ENCODE peak calls at places on chromosomes 13 and 19, in seven cellular contexts. G, T, D, N, J, U and H are unnamed samples.

GRCh38 chr13:51625555-51626345 is 41.5 kb downstream of the WDFY2 start:
- DNase-seq in G (no peak), T (no peak), D (no peak), N (no peak), J (no peak), U (no peak), H (no peak)

GRCh38 chr13:80408270-80408669 is 67.3 kb upstream of the SPRY2 start:
- DNase-seq in G (no peak), T (no peak), D (no peak), N (peak; percentile 47), J (peak; percentile 30), U (no peak), H (no peak)

GRCh38 chr19:39413903-39414608 is 1.6 kb downstream of the PLEKHG2 start:
- DNase-seq in G (no peak), T (peak; percentile 28), D (no peak), N (no peak), J (peak; percentile 59), U (no peak), H (peak; percentile 67)

GRCh38 chr19:27392027-27392632 is 1820.8 kb downstream of the UQCRFS1 start:
- DNase-seq in G (no peak), T (no peak), D (no peak), N (peak; percentile 18), J (no peak), U (no peak), H (no peak)

GRCh38 chr19:16199275-16199932 is 1.7 kb downstream of the AP1M1 start:
- DNase-seq in G (no peak), T (no peak), D (no peak), N (no peak), J (no peak), U (no peak), H (no peak)

GRCh38 chr19:7355151-7355845 is 6.6 kb downstream of the ARHGEF18 start:
- DNase-seq in G (no peak), T (peak; percentile 59), D (no peak), N (no peak), J (no peak), U (no peak), H (peak; percentile 42)

GRCh38 chr13:113769881-113770280 is 10.9 kb downstream of the TMEM255B start:
- DNase-seq in G (no peak), T (no peak), D (no peak), N (no peak), J (no peak), U (no peak), H (no peak)

GRCh38 chr19:42253245-42254082 is 1.5 kb downstream of the ERF start:
- DNase-seq in G (no peak), T (peak; percentile 26), D (peak; percentile 73), N (peak; percentile 75), J (peak; percentile 87), U (peak; percentile 20), H (peak; percentile 68)

GRCh38 chr13:71290963-71291937 is 575.8 kb downstream of the DACH1 start:
- DNase-seq in G (no peak), T (peak; percentile 1), D (no peak), N (no peak), J (no peak), U (peak; percentile 77), H (peak; percentile 20)

GRCh38 chr19:46818812-46819211 is 30.4 kb upstream of the SLC1A5 start:
- DNase-seq in G (no peak), T (peak; percentile 33), D (no peak), N (peak; percentile 43), J (peak; percentile 65), U (no peak), H (no peak)

GRCh38 chr19:35213678-35214632 is 14.6 kb downstream of the FAM187B start:
- DNase-seq in G (no peak), T (peak; percentile 64), D (no peak), N (no peak), J (no peak), U (peak; percentile 33), H (no peak)

GRCh38 chr19:33667141-33667540 is 45.4 kb downstream of the CHST8 start:
- DNase-seq in G (no peak), T (no peak), D (no peak), N (no peak), J (no peak), U (no peak), H (no peak)

GRCh38 chr19:2820112-2820702 is 539 bp downstream of the ZNF554 start:
- DNase-seq in G (no peak), T (no peak), D (peak; percentile 35), N (peak; percentile 48), J (peak; percentile 47), U (no peak), H (peak; percentile 28)

GRCh38 chr19:3950871-3951861 is 18.3 kb downstream of the NMRK2 start:
- DNase-seq in G (no peak), T (no peak), D (no peak), N (no peak), J (no peak), U (peak; percentile 22), H (no peak)

GRCh38 chr19:40610396-40611064 is 9.4 kb downstream of the LTBP4 start:
- DNase-seq in G (no peak), T (no peak), D (no peak), N (peak; percentile 35), J (no peak), U (no peak), H (no peak)

GRCh38 chr13:99959127-99959529 is 12.4 kb downstream of the ZIC5 start:
- DNase-seq in G (no peak), T (no peak), D (no peak), N (no peak), J (no peak), U (no peak), H (no peak)

GRCh38 chr13:27403252-27403678 is 21.2 kb upstream of the GTF3A start:
- DNase-seq in G (no peak), T (peak; percentile 65), D (no peak), N (no peak), J (peak; percentile 63), U (no peak), H (peak; percentile 66)

GRCh38 chr13:95112883-95113282 is 188.4 kb downstream of the ABCC4 start:
- DNase-seq in G (no peak), T (no peak), D (no peak), N (no peak), J (no peak), U (no peak), H (no peak)

GRCh38 chr19:14127176-14127575 is 9.2 kb downstream of the ASF1B start:
- DNase-seq in G (no peak), T (no peak), D (no peak), N (no peak), J (no peak), U (no peak), H (no peak)

GRCh38 chr19:29806098-29806866 is 5.5 kb upstream of the CCNE1 start:
- DNase-seq in G (no peak), T (peak; percentile 44), D (no peak), N (peak; percentile 71), J (peak; percentile 63), U (no peak), H (peak; percentile 55)

GRCh38 chr19:4636761-4637160 is 2.6 kb upstream of the TNFAIP8L1 start:
- DNase-seq in G (no peak), T (no peak), D (no peak), N (no peak), J (no peak), U (no peak), H (no peak)

GRCh38 chr13:71015021-71015420 is 852.0 kb downstream of the DACH1 start:
- DNase-seq in G (no peak), T (no peak), D (no peak), N (no peak), J (peak; percentile 46), U (peak; percentile 59), H (no peak)

GRCh38 chr13:71485913-71486312 is 381.1 kb downstream of the DACH1 start:
- DNase-seq in G (no peak), T (no peak), D (no peak), N (no peak), J (no peak), U (no peak), H (no peak)

GRCh38 chr19:821228-821975 is at the start of gene PLPPR3:
- DNase-seq in G (no peak), T (no peak), D (no peak), N (peak; percentile 59), J (no peak), U (no peak), H (no peak)

GRCh38 chr13:90800082-90800746 is 547.3 kb upstream of the MIR17HG start:
- DNase-seq in G (no peak), T (no peak), D (no peak), N (no peak), J (no peak), U (no peak), H (peak; percentile 7)

GRCh38 chr19:52566588-52566987 is 3.5 kb upstream of the ZNF701 start:
- DNase-seq in G (no peak), T (peak; percentile 84), D (no peak), N (no peak), J (peak; percentile 54), U (peak; percentile 59), H (peak; percentile 84)

GRCh38 chr13:26328326-26328725 is 74.4 kb downstream of the CDK8 start:
- DNase-seq in G (no peak), T (no peak), D (no peak), N (no peak), J (no peak), U (no peak), H (peak; percentile 28)

GRCh38 chr13:37701972-37702371 is 103.4 kb upstream of the POSTN start:
- DNase-seq in G (no peak), T (peak; percentile 99), D (no peak), N (no peak), J (peak; percentile 50), U (peak; percentile 78), H (peak; percentile 96)

GRCh38 chr19:13154241-13154778 is 4.1 kb downstream of the IER2 start:
- DNase-seq in G (no peak), T (peak; percentile 95), D (peak; percentile 46), N (peak; percentile 41), J (peak; percentile 72), U (peak; percentile 81), H (peak; percentile 82)

GRCh38 chr13:59208405-59209195 is 955.1 kb downstream of the DIAPH3 start:
- DNase-seq in G (no peak), T (no peak), D (no peak), N (no peak), J (no peak), U (no peak), H (no peak)
- H2AK5ac ChIP-seq in G (no peak overlapping the region), T (no peak overlapping the region), D (no peak overlapping the region), N (no peak overlapping the region), J (no peak overlapping the region), U (no peak overlapping the region), H (no peak overlapping the region)

DNA sequence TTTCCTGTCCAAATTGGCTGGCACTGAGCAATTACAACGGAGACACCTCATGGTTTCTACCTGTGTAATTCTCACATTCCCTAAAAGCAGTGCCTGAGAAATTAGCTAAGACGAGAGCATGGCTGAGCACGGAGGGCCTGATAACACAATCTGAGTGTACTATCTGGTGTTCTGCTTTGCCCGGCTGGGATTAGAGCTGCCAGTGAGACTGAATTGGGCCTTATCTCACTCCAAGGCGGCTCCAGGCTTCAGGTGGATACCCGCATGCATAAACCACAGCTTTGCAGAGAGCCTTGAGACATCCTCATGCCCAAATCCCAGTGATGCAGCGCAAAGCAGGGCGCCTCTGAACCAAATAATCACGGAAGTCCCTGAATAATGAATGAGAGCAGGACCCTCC is 172.3 kb downstream of the OXGR1 start:
- DNase-seq in G (no peak), T (no peak), D (no peak), N (no peak), J (no peak), U (peak; percentile 50), H (no peak)
- H3K9ac ChIP-seq in G (no peak overlapping the region), T (no peak overlapping the region), D (no peak overlapping the region), N (no peak overlapping the region), J (no peak overlapping the region), U (no peak overlapping the region), H (no peak overlapping the region)

GRCh38 chr13:46289260-46289955 is 77.7 kb downstream of the LRRC63 start:
- DNase-seq in G (no peak), T (no peak), D (no peak), N (no peak), J (no peak), U (no peak), H (no peak)
- H2AK5ac ChIP-seq in G (no peak overlapping the region), T (no peak overlapping the region), D (no peak overlapping the region), N (no peak overlapping the region), J (no peak overlapping the region), U (no peak overlapping the region), H (no peak overlapping the region)

GRCh38 chr13:48222358-48223015 is 10.5 kb upstream of the ITM2B start:
- DNase-seq in G (no peak), T (peak; percentile 42), D (no peak), N (no peak), J (no peak), U (peak; percentile 27), H (peak; percentile 72)
- H3K9ac ChIP-seq in G (no peak overlapping the region), T (peak overlapping the region; percentile 11), D (no peak overlapping the region), N (no peak overlapping the region), J (no peak overlapping the region), U (no peak overlapping the region), H (peak overlapping the region; percentile 91)